ENCODE peak calls at places on chromosomes 16 and 17, in six cellular contexts. J is breast epithelium, X is keratinocyte, E is H54, L is T47D, F is activated T-cell treated with anti-CD3 and anti-CD28 coated beads for 1 hour. S is an unnamed sample.

GRCh38 chr16:65406076-65406475 is 284.2 kb upstream of the CDH11 start:
- DNase-seq in J (no peak), X (no peak), E (no peak), L (no peak), F (no peak), S (no peak)

GRCh38 chr17:54956802-54957201 is 11.7 kb downstream of the COX11 start:
- DNase-seq in J (no peak), X (no peak), E (no peak), L (no peak), F (no peak), S (no peak)

GRCh38 chr16:68539704-68540370 is 746 bp downstream of the ZFP90 start:
- DNase-seq in J (no peak), X (no peak), E (no peak), L (peak; percentile 25), F (no peak), S (no peak)

GRCh38 chr16:79599837-79600635 is 501 bp downstream of the MAF start:
- DNase-seq in J (peak; percentile 62), X (no peak), E (no peak), L (peak; percentile 63), F (no peak), S (peak; percentile 55)

GRCh38 chr17:45229681-45230409 is 8.2 kb downstream of the FMNL1 start:
- DNase-seq in J (no peak), X (no peak), E (no peak), L (no peak), F (no peak), S (no peak)

GRCh38 chr17:35731239-35731931 is at the start of gene RASL10B:
- DNase-seq in J (no peak), X (no peak), E (no peak), L (peak; percentile 72), F (peak; percentile 30), S (peak; percentile 30)

GRCh38 chr16:50093607-50094570 is 28.1 kb downstream of the HEATR3 start:
- DNase-seq in J (no peak), X (no peak), E (no peak), L (no peak), F (no peak), S (peak; percentile 11)

GRCh38 chr17:38559025-38559879 is 46.5 kb downstream of the SRCIN1 start:
- DNase-seq in J (peak; percentile 76), X (peak; percentile 91), E (no peak), L (peak; percentile 94), F (peak; percentile 83), S (peak; percentile 95)

GRCh38 chr16:67198238-67198734 is 645 bp upstream of the ELMO3 start:
- DNase-seq in J (no peak), X (peak; percentile 54), E (no peak), L (peak; percentile 86), F (no peak), S (peak; percentile 47)

GRCh38 chr16:79359082-79359481 is 241.5 kb downstream of the MAF start:
- DNase-seq in J (no peak), X (no peak), E (no peak), L (no peak), F (no peak), S (no peak)

GRCh38 chr17:75241996-75242460 is 19.4 kb downstream of the GGA3 start:
- DNase-seq in J (no peak), X (no peak), E (no peak), L (no peak), F (no peak), S (no peak)

S was measured in prostate gland.